ENCODE peak calls at places on chromosome 1, in ten cellular contexts. I is GM04504; V is stimulated activated CD8-positive, alpha-beta memory T cell treated with anti-CD3 and anti-CD28 coated beads, Interleukin-12 subunit alpha, Interleukin-12 subunit beta, amount 100 ng/mL, for 1 hour; E is HEK293T; M is CD8-positive, alpha-beta memory T cell; T is frontal cortex; Z is WTC11; C is skeletal muscle cell; B is iris pigment epithelial cell; G is mucosa of descending colon. O is an unnamed sample.

GRCh38 chr1:69540052-69540451 is 27.7 kb upstream of the LRRC7 start:
- DNase-seq in E (no peak), M (no peak), G (no peak), T (no peak), I (no peak), V (no peak), C (no peak), B (no peak), Z (no peak), O (no peak)

GRCh38 chr1:203479646-203480045 is 4.0 kb downstream of the PRELP start:
- DNase-seq in G (no peak), V (no peak), I (no peak), T (no peak), B (no peak), C (no peak), M (no peak), Z (no peak), E (no peak), O (no peak)

GRCh38 chr1:176205322-176205914 is 1.7 kb downstream of the COP1 start:
- DNase-seq in G (no peak), T (peak; percentile 12), B (peak; percentile 28), I (no peak), E (no peak), C (no peak), Z (no peak), M (no peak), V (no peak), O (no peak)

GRCh38 chr1:204263240-204263848 is 49.6 kb upstream of the GOLT1A start:
- DNase-seq in I (no peak), T (no peak), Z (no peak), B (peak; percentile 44), G (no peak), M (no peak), C (no peak), E (no peak), V (no peak), O (no peak)

GRCh38 chr1:31575373-31576140 is 758 bp upstream of the TINAGL1 start:
- DNase-seq in C (no peak), B (no peak), I (no peak), M (no peak), T (no peak), Z (peak; percentile 36), V (no peak), E (peak; percentile 7), G (peak; percentile 87), O (no peak)

GRCh38 chr1:1063945-1064831 is 9.9 kb downstream of the RNF223 start:
- DNase-seq in I (no peak), E (peak; percentile 73), V (peak; percentile 78), T (peak; percentile 86), Z (peak; percentile 79), B (peak; percentile 85), G (peak; percentile 85), M (peak; percentile 93), C (peak; percentile 70), O (peak; percentile 74)

GRCh38 chr1:221708987-221709386 is 32.9 kb downstream of the DUSP10 start:
- DNase-seq in B (no peak), Z (no peak), C (peak; percentile 71), G (no peak), E (no peak), V (peak; percentile 32), M (peak; percentile 85), I (no peak), T (peak; percentile 36), O (peak; percentile 64)

GRCh38 chr1:75203415-75204277 is 69.5 kb downstream of the LHX8 start:
- DNase-seq in Z (peak; percentile 14), M (no peak), E (peak; percentile 62), C (peak; percentile 4), G (no peak), V (no peak), B (peak; percentile 46), T (peak; percentile 17), I (peak; percentile 18), O (no peak)

GRCh38 chr1:56461158-56462127 is 117.9 kb downstream of the PLPP3 start:
- DNase-seq in M (no peak), B (no peak), T (no peak), C (no peak), V (no peak), E (peak; percentile 45), I (no peak), Z (peak; percentile 16), G (no peak), O (no peak)